ENCODE peak calls at places on chromosomes 4 and X, in seven cellular contexts. W is GM23338; Q is ascending aorta; E is body of pancreas; F is tibial artery; O is OCI-LY7; L is naive thymus-derived CD4-positive, alpha-beta T cell. X is an unnamed sample.

GRCh38 chrX:116241001-116241400 is 70.5 kb downstream of the AGTR2 start:
- DNase-seq in W (no peak), Q (no peak), E (no peak), F (no peak), O (no peak), L (no peak), X (no peak)

GRCh38 chr4:64584981-64585557 is 175.8 kb upstream of the TECRL start:
- DNase-seq in W (peak), Q (no peak), E (peak), F (peak), O (peak), L (no peak), X (no peak)

GRCh38 chr4:188254211-188254610 is 115.0 kb downstream of the TRIML1 start:
- DNase-seq in W (no peak), Q (no peak), E (no peak), F (no peak), O (no peak), L (no peak), X (no peak)

GRCh38 chrX:3326721-3327120 is 19.7 kb downstream of the MXRA5 start:
- DNase-seq in W (no peak), Q (no peak), E (no peak), F (no peak), O (no peak), L (no peak), X (no peak)

GRCh38 chr4:21888195-21888976 is 60.2 kb downstream of the KCNIP4 start:
- DNase-seq in W (no peak), Q (no peak), E (no peak), F (no peak), O (no peak), L (no peak), X (no peak)

GRCh38 chr4:6011686-6012085 is 6.5 kb downstream of the C4orf50 start:
- DNase-seq in W (no peak), Q (no peak), E (peak), F (no peak), O (no peak), L (no peak), X (no peak)

GRCh38 chr4:156718226-156718625 is 253.4 kb downstream of the PDGFC start:
- DNase-seq in W (no peak), Q (no peak), E (no peak), F (no peak), O (no peak), L (no peak), X (no peak)

GRCh38 chr4:17515724-17516407 is 901 bp downstream of the CLRN2 start:
- DNase-seq in W (no peak), Q (no peak), E (no peak), F (no peak), O (no peak), L (no peak), X (no peak)

GRCh38 chr4:954211-955020 is 19.0 kb downstream of the DGKQ start:
- DNase-seq in W (no peak), Q (no peak), E (no peak), F (peak), O (no peak), L (no peak), X (no peak)

GRCh38 chr4:2484993-2485392 is 16.1 kb downstream of the RNF4 start:
- DNase-seq in W (peak), Q (peak), E (peak), F (peak), O (peak), L (peak), X (peak)

GRCh38 chrX:40008841-40009461 is 88.8 kb downstream of the BCOR start:
- DNase-seq in W (peak), Q (no peak), E (peak), F (no peak), O (no peak), L (no peak), X (no peak)

GRCh38 chr4:98516441-98517323 is 141.7 kb downstream of the TSPAN5 start:
- DNase-seq in W (no peak), Q (no peak), E (no peak), F (no peak), O (no peak), L (no peak), X (no peak)

GRCh38 chr4:146522862-146523205 is 1.1 kb upstream of the SLC10A7 start:
- DNase-seq in W (peak), Q (no peak), E (no peak), F (no peak), O (peak), L (no peak), X (no peak)

GRCh38 chr4:105662935-105663675 is 45.4 kb downstream of the INTS12 start:
- DNase-seq in W (no peak), Q (no peak), E (no peak), F (no peak), O (no peak), L (no peak), X (no peak)

GRCh38 chr4:129193357-129194100 is 97.6 kb downstream of the C4orf33 start:
- DNase-seq in W (no peak), Q (no peak), E (no peak), F (no peak), O (no peak), L (no peak), X (no peak)

DNA sequence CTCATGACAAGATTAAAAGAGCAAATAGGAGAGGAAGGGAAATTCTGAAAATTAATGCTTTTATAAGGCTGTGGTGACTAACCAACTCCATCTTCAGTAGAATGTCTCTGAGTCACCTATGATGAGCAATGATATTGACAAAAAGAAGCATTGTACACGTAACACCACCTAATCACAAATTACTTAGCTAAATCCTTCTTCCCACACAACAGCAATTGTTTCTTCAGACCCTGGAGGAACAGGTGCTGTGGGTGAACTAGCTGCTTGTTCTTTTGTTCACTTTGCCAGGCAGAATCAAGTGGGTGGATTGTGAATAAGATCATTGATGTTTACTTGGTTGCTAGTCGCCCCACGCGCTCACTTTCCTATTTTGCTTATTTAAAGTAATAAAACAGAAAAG is 315.5 kb downstream of the CAMK2D start:
- DNase-seq in W (no peak), Q (no peak), E (no peak), F (no peak), O (no peak), L (no peak), X (peak)
- H3K27ac ChIP-seq in W (no peak), Q (peak), E (no peak), F (peak), O (no peak), L (no peak), X (no peak)

DNA sequence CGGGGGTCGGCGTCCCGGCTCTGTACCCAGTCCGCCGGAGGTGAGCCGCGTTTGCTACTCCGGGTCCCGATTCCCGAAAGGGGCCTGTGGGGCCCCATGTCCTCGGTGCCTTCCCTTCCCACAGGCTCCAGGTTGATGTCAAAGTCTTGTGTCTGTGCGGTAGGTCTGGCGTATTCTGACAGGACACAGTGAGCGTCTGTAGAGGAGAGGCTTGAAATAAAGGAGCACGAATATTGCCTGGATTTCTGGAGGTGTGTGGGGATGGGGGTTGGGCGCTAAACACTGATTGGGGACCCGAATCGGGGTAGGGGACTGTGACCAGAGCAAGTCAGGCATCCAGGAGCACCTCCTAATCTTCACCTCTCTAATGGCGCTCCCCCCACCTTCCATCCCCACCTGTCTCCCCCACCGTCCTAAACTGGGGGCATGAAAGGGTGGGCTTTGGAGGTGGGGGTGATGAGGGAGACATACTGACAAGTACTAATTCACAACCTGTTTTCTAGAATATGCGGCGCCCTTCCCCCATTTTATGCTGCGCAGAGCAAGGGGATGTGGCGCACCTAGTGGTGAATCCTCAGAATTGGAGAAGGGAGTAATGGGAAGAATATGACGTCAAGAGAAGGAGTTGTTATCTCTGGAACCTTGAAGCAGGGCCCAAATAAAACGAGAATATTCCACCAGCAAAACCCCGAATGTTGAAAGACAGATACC is 874 bp downstream of the GPRASP2 start:
- DNase-seq in W (peak), Q (no peak), E (peak), F (peak), O (no peak), L (peak), X (peak)
- H3K27ac ChIP-seq in W (no peak), Q (peak), E (peak), F (peak), O (no peak), L (peak), X (peak)

GRCh38 chrX:13101439-13102139 is 57.2 kb upstream of the FAM9C start:
- DNase-seq in W (no peak), Q (no peak), E (peak), F (peak), O (no peak), L (no peak), X (no peak)

GRCh38 chrX:13103111-13103913 is 58.9 kb upstream of the FAM9C start:
- DNase-seq in W (no peak), Q (no peak), E (no peak), F (no peak), O (no peak), L (no peak), X (no peak)

GRCh38 chrX:13102636-13103035 is 58.2 kb upstream of the FAM9C start:
- DNase-seq in W (no peak), Q (no peak), E (no peak), F (no peak), O (no peak), L (no peak), X (no peak)

GRCh38 chrX:13094780-13095425 is 50.5 kb upstream of the FAM9C start:
- DNase-seq in W (no peak), Q (no peak), E (no peak), F (no peak), O (no peak), L (no peak), X (no peak)

GRCh38 chrX:13099121-13099520 is 54.7 kb upstream of the FAM9C start:
- DNase-seq in W (no peak), Q (no peak), E (no peak), F (no peak), O (no peak), L (no peak), X (no peak)
- H3K27ac ChIP-seq in W (no peak), Q (peak), E (no peak), F (peak), O (no peak), L (no peak), X (no peak)

GRCh38 chr4:7936963-7937362 is 2.7 kb downstream of the AFAP1 start:
- DNase-seq in W (no peak), Q (no peak), E (no peak), F (no peak), O (no peak), L (peak), X (no peak)
- H3K27ac ChIP-seq in W (no peak), Q (no peak), E (no peak), F (peak), O (no peak), L (no peak), X (no peak)

GRCh38 chr4:25031077-25031606 is 396 bp upstream of the LGI2 start:
- DNase-seq in W (peak), Q (no peak), E (peak), F (peak), O (no peak), L (no peak), X (no peak)
- H3K27ac ChIP-seq in W (no peak), Q (peak), E (no peak), F (peak), O (no peak), L (no peak), X (no peak)

GRCh38 chrX:120514236-120514635 is 45.1 kb upstream of the LAMP2 start:
- DNase-seq in W (peak), Q (no peak), E (peak), F (no peak), O (peak), L (no peak), X (no peak)
- H3K27ac ChIP-seq in W (no peak), Q (no peak), E (no peak), F (no peak), O (no peak), L (no peak), X (no peak)